ENCODE peak calls at places on chromosomes 12 and 14, in four cellular contexts. One of them, this sample, is unnamed.

GRCh38 chr14:81401420-81402122 is 1.4 kb upstream of the STON2 start:
- DNase-seq in bronchial epithelial cell: peak
- DNase-seq in fibroblast of lung: peak
- DNase-seq in AG09309: peak
- DNase-seq in this sample: peak

GRCh38 chr14:79328863-79329262 is 882.4 kb downstream of the DIO2 start:
- DNase-seq in AG09309: no peak
- DNase-seq in bronchial epithelial cell: peak
- DNase-seq in fibroblast of lung: peak
- DNase-seq in this sample: no peak

GRCh38 chr14:105023144-105023543 is 2.3 kb upstream of the CDCA4 start:
- DNase-seq in fibroblast of lung: no peak
- DNase-seq in AG09309: no peak
- DNase-seq in bronchial epithelial cell: no peak
- DNase-seq in this sample: no peak

GRCh38 chr12:101854747-101855146 is 22.6 kb upstream of the DRAM1 start:
- DNase-seq in fibroblast of lung: no peak
- DNase-seq in AG09309: no peak
- DNase-seq in bronchial epithelial cell: no peak
- DNase-seq in this sample: no peak

GRCh38 chr12:1812650-1813302 is 7.6 kb upstream of the LRTM2 start:
- DNase-seq in fibroblast of lung: peak
- DNase-seq in AG09309: no peak
- DNase-seq in bronchial epithelial cell: peak
- DNase-seq in this sample: peak

GRCh38 chr12:20494803-20495202 is 126.5 kb downstream of the PDE3A start:
- DNase-seq in bronchial epithelial cell: no peak
- DNase-seq in fibroblast of lung: peak
- DNase-seq in AG09309: no peak
- DNase-seq in this sample: no peak

GRCh38 chr12:31218203-31219025 is 107.5 kb downstream of the SINHCAF start:
- DNase-seq in AG09309: no peak
- DNase-seq in bronchial epithelial cell: no peak
- DNase-seq in fibroblast of lung: no peak
- DNase-seq in this sample: no peak

GRCh38 chr12:117587646-117588287 is 226.3 kb upstream of the NOS1 start:
- DNase-seq in bronchial epithelial cell: peak
- DNase-seq in fibroblast of lung: peak
- DNase-seq in AG09309: no peak
- DNase-seq in this sample: peak

GRCh38 chr12:3199551-3200031 is 122.4 kb downstream of the TSPAN9 start:
- DNase-seq in AG09309: no peak
- DNase-seq in fibroblast of lung: peak
- DNase-seq in bronchial epithelial cell: no peak
- DNase-seq in this sample: no peak

GRCh38 chr12:339557-340195 is 49.4 kb downstream of the KDM5A start:
- DNase-seq in bronchial epithelial cell: no peak
- DNase-seq in fibroblast of lung: no peak
- DNase-seq in AG09309: no peak
- DNase-seq in this sample: no peak

GRCh38 chr14:101770183-101770582 is 8.7 kb downstream of the PPP2R5C start:
- DNase-seq in fibroblast of lung: no peak
- DNase-seq in AG09309: no peak
- DNase-seq in bronchial epithelial cell: no peak
- DNase-seq in this sample: no peak

GRCh38 chr12:89873745-89874144 is 165.1 kb upstream of the ATP2B1 start:
- DNase-seq in fibroblast of lung: peak
- DNase-seq in bronchial epithelial cell: peak
- DNase-seq in AG09309: no peak
- DNase-seq in this sample: peak

GRCh38 chr12:8860165-8860961 is 37.9 kb downstream of the A2ML1 start:
- DNase-seq in bronchial epithelial cell: peak
- DNase-seq in fibroblast of lung: peak
- DNase-seq in AG09309: no peak
- DNase-seq in this sample: peak

GRCh38 chr12:75694891-75695290 is 183.5 kb upstream of the KRR1 start:
- DNase-seq in AG09309: no peak
- DNase-seq in bronchial epithelial cell: peak
- DNase-seq in fibroblast of lung: no peak
- DNase-seq in this sample: no peak

GRCh38 chr14:42779024-42779423 is 1172.3 kb downstream of the LRFN5 start:
- DNase-seq in fibroblast of lung: peak
- DNase-seq in bronchial epithelial cell: peak
- DNase-seq in AG09309: no peak
- DNase-seq in this sample: no peak

GRCh38 chr12:580813-581212 is 82.4 kb downstream of the NINJ2 start:
- DNase-seq in AG09309: no peak
- DNase-seq in bronchial epithelial cell: no peak
- DNase-seq in fibroblast of lung: no peak
- DNase-seq in this sample: no peak

GRCh38 chr12:116404913-116405611 is 127.6 kb upstream of the MED13L start:
- DNase-seq in fibroblast of lung: no peak
- DNase-seq in bronchial epithelial cell: no peak
- DNase-seq in AG09309: no peak
- DNase-seq in this sample: no peak

GRCh38 chr14:75751291-75751690 is 90.2 kb downstream of the TTLL5 start:
- DNase-seq in AG09309: no peak
- DNase-seq in bronchial epithelial cell: no peak
- DNase-seq in fibroblast of lung: no peak
- DNase-seq in this sample: peak

GRCh38 chr14:77097006-77097688 is 911 bp upstream of the CIPC start:
- DNase-seq in fibroblast of lung: peak
- DNase-seq in AG09309: no peak
- DNase-seq in bronchial epithelial cell: peak
- DNase-seq in this sample: peak

GRCh38 chr12:4962539-4963486 is 53.1 kb downstream of the KCNA1 start:
- DNase-seq in AG09309: no peak
- DNase-seq in fibroblast of lung: no peak
- DNase-seq in bronchial epithelial cell: peak
- DNase-seq in this sample: no peak

GRCh38 chr12:115916910-115917668 is 360.4 kb downstream of the MED13L start:
- DNase-seq in AG09309: no peak
- DNase-seq in fibroblast of lung: peak
- DNase-seq in bronchial epithelial cell: peak
- DNase-seq in this sample: no peak

GRCh38 chr14:73237219-73237785 is at the start of gene PAPLN:
- DNase-seq in AG09309: no peak
- DNase-seq in bronchial epithelial cell: no peak
- DNase-seq in fibroblast of lung: peak
- DNase-seq in this sample: no peak
- H3K4me3 ChIP-seq in AG09309: peak
- H3K4me3 ChIP-seq in bronchial epithelial cell: peak
- H3K4me3 ChIP-seq in fibroblast of lung: peak
- H3K4me3 ChIP-seq in this sample: peak

DNA sequence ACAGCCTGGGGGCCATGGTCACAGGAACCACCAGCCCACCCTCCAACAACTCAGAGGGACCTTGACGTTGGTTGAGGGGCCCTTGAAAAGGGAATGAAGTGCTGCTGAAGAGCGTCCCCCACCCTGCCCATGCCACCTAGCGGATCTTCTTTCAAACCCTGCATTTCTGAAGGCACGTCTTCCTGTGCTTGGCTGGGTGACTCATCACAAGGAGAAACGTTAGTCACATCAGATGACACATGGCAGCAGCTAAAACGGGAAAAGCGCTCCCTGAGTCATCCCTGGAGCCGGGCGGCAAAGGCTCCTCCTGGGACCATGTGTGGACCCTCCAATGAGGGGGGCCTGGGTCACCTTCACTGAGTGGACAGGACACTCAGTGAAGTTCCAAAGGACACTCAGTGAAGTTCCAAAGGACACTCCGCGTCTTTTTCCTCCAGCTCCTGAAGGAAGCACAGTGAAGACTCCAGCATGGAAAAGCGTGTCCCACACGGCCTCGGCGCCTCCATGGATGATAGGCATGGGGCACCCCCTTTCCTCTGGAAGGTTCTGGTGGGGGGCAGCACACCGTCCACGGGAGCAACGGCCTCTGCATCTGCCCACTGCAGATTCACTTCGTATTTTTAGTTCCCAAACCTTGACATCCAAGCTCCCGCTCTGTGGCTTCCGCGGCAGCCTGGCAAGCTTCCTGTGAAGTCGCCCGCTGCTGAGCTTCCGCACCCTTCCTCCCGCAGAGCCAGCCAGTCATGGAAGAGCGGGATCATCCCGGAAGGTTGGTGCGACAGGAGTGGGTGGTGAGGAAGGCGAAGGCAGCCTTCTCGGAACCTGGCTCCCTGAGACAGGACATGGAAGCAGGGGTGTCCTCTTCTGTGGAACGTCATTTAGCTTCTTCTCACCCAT is 383.4 kb downstream of the VRK1 start:
- DNase-seq in AG09309: peak
- DNase-seq in bronchial epithelial cell: peak
- DNase-seq in fibroblast of lung: no peak
- DNase-seq in this sample: peak
- TF ChIP-seq CTCF in AG09309: peak
- TF ChIP-seq CTCF in bronchial epithelial cell: peak
- TF ChIP-seq CTCF in fibroblast of lung: no peak
- TF ChIP-seq CTCF in this sample: peak

DNA sequence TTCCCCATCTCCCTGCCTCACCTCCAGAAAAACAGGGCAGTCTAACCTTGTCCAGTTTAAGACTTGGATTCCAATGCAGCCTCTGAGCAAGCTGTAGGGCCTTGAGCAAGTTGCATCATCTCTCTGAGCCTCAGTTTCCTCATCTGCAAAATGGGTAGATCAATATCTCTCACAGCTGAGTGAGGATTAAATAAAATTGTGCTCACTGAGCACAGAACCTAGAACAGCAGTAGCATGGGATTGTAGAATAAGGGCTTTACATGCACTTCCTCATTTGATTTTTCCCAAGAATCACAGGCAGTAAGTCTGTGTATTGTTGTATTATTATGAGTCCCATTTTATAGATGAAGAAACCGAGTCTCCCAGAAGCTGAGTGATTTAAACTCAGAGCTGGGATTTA is 2.0 kb downstream of the DTX1 start:
- DNase-seq in AG09309: no peak
- DNase-seq in bronchial epithelial cell: no peak
- DNase-seq in fibroblast of lung: no peak
- DNase-seq in this sample: no peak
- H3K4me3 ChIP-seq in AG09309: no peak
- H3K4me3 ChIP-seq in bronchial epithelial cell: no peak
- H3K4me3 ChIP-seq in fibroblast of lung: no peak
- H3K4me3 ChIP-seq in this sample: no peak

GRCh38 chr14:96178674-96179321 is 25.8 kb upstream of the BDKRB2 start:
- DNase-seq in AG09309: no peak
- DNase-seq in fibroblast of lung: no peak
- DNase-seq in bronchial epithelial cell: no peak
- DNase-seq in this sample: peak
- TF ChIP-seq CTCF in AG09309: no peak
- TF ChIP-seq CTCF in fibroblast of lung: peak
- TF ChIP-seq CTCF in bronchial epithelial cell: peak
- TF ChIP-seq CTCF in this sample: no peak

DNA sequence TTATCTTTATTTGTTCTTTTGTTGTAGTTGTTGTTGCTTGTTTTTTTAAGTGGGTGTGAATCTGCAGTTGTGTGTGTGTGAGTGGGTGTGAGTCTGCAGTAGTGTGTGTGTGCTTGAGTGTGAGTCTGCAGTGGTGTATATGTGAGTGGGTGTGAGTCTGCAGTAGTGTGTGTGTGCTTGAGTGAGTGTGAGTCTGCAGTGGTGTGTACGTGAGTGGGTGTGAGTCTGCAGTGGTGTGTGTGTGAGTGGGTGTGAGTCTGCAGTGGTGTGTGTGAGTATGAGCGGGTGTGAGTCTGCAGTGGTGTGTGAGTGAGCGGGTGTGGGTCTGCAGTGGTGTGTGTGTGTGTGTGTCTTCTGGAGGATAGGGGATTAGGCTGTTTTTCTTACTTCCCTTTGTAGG is 1186.8 kb upstream of the SEL1L start:
- DNase-seq in AG09309: no peak
- DNase-seq in bronchial epithelial cell: no peak
- DNase-seq in fibroblast of lung: no peak
- DNase-seq in this sample: no peak
- H3K4me3 ChIP-seq in AG09309: no peak
- H3K4me3 ChIP-seq in bronchial epithelial cell: no peak
- H3K4me3 ChIP-seq in fibroblast of lung: no peak
- H3K4me3 ChIP-seq in this sample: no peak

DNA sequence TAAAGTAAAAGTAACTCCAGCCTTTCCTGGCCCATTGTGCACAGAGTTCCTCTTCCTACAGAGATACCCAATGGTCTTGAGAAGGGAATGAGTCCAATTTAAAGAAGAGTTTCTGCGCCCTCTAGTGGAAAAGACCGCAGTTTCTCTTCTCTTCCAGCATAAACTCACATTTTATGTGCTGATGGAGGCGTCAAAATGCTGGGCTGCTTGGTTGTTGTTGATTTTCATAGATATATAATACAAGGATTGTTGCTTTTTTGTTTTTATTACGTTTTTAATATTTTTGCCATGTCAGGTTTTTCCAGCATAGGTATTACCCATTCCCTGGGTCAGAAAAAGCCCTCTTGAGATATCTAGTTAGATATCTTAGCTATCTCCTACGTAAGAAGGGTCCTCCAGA is 356.9 kb upstream of the STXBP6 start:
- DNase-seq in AG09309: peak
- DNase-seq in fibroblast of lung: no peak
- DNase-seq in bronchial epithelial cell: peak
- DNase-seq in this sample: peak
- TF ChIP-seq CTCF in AG09309: peak
- TF ChIP-seq CTCF in fibroblast of lung: peak
- TF ChIP-seq CTCF in bronchial epithelial cell: peak
- TF ChIP-seq CTCF in this sample: peak

DNA sequence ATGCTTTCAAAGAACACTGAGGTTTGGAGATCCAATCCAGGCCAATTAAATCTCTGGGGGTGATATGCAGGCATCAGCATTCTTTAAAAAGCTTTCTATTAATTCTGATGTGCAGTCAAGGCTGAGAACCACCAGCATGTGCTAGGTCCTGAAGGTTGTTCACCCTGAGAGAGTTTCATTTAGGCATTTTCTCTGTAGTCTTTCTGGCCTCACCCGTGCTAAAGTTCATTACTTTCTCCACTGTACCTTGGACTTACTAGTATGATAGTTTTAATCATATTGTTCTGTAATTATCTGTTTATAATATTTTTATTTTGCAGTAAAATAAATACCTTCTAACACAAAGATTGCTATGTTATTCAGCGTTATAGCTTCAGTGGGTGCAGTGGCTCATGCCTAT is 32.9 kb downstream of the SOS2 start:
- DNase-seq in AG09309: no peak
- DNase-seq in fibroblast of lung: no peak
- DNase-seq in bronchial epithelial cell: no peak
- DNase-seq in this sample: no peak
- H3K4me3 ChIP-seq in AG09309: no peak
- H3K4me3 ChIP-seq in fibroblast of lung: no peak
- H3K4me3 ChIP-seq in bronchial epithelial cell: no peak
- H3K4me3 ChIP-seq in this sample: no peak

DNA sequence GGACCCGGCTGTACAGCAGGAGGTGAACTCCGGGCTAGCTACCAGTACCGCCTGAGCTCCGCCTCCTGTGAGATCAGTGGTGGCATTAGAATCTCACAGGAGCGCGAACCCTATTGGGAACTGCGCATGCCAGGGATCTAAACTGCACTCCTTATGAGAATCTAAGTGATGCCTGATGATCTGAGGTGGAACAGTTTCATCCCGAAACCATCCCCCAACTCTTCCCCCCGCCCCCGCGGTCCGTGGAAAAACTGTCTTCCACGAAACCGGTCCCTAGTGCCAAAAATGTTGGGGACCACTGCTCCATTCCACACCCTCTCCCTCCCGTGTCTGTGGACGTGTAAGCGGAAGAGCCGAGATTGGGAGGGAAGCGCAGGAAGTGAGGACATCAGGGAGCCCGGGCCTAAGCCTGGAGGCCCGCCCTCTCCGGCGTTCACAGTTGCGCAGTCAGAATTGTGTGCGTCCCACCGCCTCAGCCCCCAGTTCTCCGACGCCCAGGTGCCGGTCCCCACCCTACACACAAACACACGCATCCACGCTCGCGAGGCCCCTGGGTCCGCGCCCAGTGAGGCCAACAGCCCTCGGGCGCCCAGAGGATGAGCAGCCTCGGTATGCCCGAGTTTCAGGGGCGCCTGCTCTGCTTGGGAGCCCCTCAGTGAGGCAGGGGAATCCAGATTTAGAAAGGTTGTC is 1.8 kb upstream of the RNASE4 start:
- DNase-seq in fibroblast of lung: peak
- DNase-seq in AG09309: peak
- DNase-seq in bronchial epithelial cell: peak
- DNase-seq in this sample: peak
- TF ChIP-seq CTCF in fibroblast of lung: no peak
- TF ChIP-seq CTCF in AG09309: no peak
- TF ChIP-seq CTCF in bronchial epithelial cell: peak
- TF ChIP-seq CTCF in this sample: no peak